ENCODE peak calls at places on chromosomes 13 and 19, in nine cellular contexts. N is SJCRH30, Y is MM.1S, P is endodermal cell, J is right cardiac atrium, H is aorta, S is right atrium auricular region, Q is ovary, B is spleen. Z is an unnamed sample. For H3K4me1, the result is how much of the 10 kb centered on the place peaks cover.

GRCh38 chr19:17129377-17129776 is 53.8 kb downstream of the MYO9B start:
- DNase-seq in N (no peak), Y (no peak), P (no peak), J (no peak), H (no peak), S (no peak), Q (no peak), B (no peak), Z (no peak)

GRCh38 chr19:50874185-50874584 is 946 bp downstream of the KLK2 start:
- DNase-seq in N (no peak), Y (no peak), P (no peak), J (no peak), H (no peak), S (no peak), Q (no peak), B (no peak), Z (no peak)

GRCh38 chr13:106318941-106319411 is 216.5 kb downstream of the EFNB2 start:
- DNase-seq in N (no peak), Y (no peak), P (peak), J (no peak), H (no peak), S (no peak), Q (no peak), B (no peak), Z (peak)

GRCh38 chr19:13169769-13170168 is 19.6 kb downstream of the IER2 start:
- DNase-seq in N (peak), Y (no peak), P (no peak), J (peak), H (no peak), S (no peak), Q (no peak), B (no peak), Z (peak)

GRCh38 chr19:8575467-8575997 is 1.7 kb downstream of the MYO1F start:
- DNase-seq in N (no peak), Y (peak), P (peak), J (no peak), H (no peak), S (no peak), Q (no peak), B (no peak), Z (no peak)

GRCh38 chr13:71759506-71760225 is 107.3 kb downstream of the DACH1 start:
- DNase-seq in N (no peak), Y (no peak), P (peak), J (no peak), H (no peak), S (no peak), Q (no peak), B (no peak), Z (no peak)

GRCh38 chr13:36718686-36719085 is 44.9 kb downstream of the SERTM1 start:
- DNase-seq in N (no peak), Y (no peak), P (no peak), J (no peak), H (no peak), S (no peak), Q (no peak), B (no peak), Z (no peak)

GRCh38 chr13:41075034-41075433 is 13.7 kb downstream of the WBP4 start:
- DNase-seq in N (peak), Y (peak), P (no peak), J (no peak), H (no peak), S (no peak), Q (no peak), B (no peak), Z (no peak)

GRCh38 chr13:27797228-27797624 is 4.9 kb downstream of the GSX1 start:
- DNase-seq in N (no peak), Y (no peak), P (peak), J (no peak), H (no peak), S (no peak), Q (no peak), B (no peak), Z (no peak)

DNA sequence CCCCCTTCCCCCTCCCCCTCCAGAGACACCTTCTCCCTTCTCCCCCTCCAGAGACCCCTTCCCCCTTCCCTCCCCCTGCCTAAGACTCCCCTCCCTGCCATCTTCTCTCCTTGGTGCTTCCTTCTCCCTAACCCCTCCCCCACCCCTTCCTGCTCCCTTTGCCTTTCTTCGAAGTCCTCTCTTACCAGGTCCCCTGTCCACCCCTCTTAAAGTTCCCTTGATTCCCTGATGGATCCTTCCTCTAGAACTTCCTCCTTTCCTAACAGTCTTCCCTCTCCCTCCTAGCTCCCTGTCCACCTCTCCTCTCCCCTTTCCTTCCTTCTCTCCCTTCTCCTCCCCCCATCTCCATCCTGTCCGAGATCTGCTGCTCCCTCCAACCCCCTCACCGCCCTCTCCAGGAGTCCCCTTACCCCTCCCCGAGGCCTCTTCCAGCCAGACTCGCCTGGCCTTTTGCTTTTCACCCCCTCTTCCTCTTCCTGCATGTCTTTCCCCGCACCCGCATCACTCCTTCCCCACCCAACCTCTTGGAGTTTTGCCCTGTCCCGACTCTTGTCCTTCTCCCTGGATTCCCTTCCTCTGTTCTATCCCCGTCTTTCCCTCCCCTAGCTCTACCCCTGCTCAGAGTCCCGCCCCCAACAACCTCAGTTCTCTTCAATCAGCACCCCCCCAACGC is 3.1 kb downstream of the TNFSF9 start:
- DNase-seq in N (no peak), Y (no peak), P (peak), J (no peak), H (peak), S (no peak), Q (no peak), B (no peak), Z (no peak)
- H3K4me1 ChIP-seq in N (under half), Y (under half), P (under half), J (under half), H (under half), S (under half), Q (under half), B (under half), Z (under half)

DNA sequence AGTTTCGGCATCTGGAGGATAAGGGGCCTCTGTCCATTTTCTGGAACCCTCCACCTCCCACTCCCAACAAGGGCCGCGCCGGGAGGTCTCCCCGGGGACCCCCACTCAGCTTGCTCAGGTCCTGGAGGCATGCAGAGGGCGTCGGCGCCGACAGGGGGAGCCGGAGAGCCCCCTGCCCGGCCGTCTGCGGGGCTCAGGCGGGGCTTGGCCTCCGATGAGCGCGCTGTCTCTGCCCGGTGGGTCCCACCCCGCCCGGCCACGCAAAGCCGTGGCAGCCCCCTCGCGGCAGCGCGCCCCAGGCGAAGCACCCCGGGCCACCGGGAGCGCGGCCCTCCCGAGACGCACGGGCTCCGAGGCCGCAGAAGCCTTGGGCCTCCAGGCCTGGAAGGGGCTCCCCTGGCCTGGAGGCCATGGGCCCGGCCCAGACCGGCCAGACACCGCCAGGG is 149.7 kb upstream of the ZNF536 start:
- DNase-seq in N (no peak), Y (no peak), P (peak), J (no peak), H (no peak), S (no peak), Q (no peak), B (no peak), Z (no peak)
- H3K4me1 ChIP-seq in N (under half), Y (under half), P (under half), J (under half), H (under half), S (under half), Q (under half), B (under half), Z (under half)

GRCh38 chr13:33258437-33259193 is 26.9 kb downstream of the STARD13 start:
- DNase-seq in N (no peak), Y (no peak), P (no peak), J (no peak), H (no peak), S (no peak), Q (no peak), B (no peak), Z (no peak)
- H3K4me1 ChIP-seq in N (under half), Y (under half), P (under half), J (under half), H (under half), S (under half), Q (under half), B (under half), Z (under half)

GRCh38 chr19:45170146-45171106 is 7.6 kb downstream of the TRAPPC6A start:
- DNase-seq in N (no peak), Y (no peak), P (no peak), J (peak), H (no peak), S (no peak), Q (no peak), B (no peak), Z (no peak)

GRCh38 chr19:45173816-45174215 is 4.2 kb downstream of the TRAPPC6A start:
- DNase-seq in N (peak), Y (no peak), P (no peak), J (no peak), H (no peak), S (no peak), Q (no peak), B (no peak), Z (no peak)

GRCh38 chr19:45172611-45173208 is 5.3 kb downstream of the TRAPPC6A start:
- DNase-seq in N (no peak), Y (no peak), P (no peak), J (peak), H (no peak), S (no peak), Q (no peak), B (no peak), Z (peak)

GRCh38 chr19:45171211-45171623 is 6.8 kb downstream of the TRAPPC6A start:
- DNase-seq in N (no peak), Y (no peak), P (peak), J (peak), H (no peak), S (no peak), Q (no peak), B (no peak), Z (no peak)

DNA sequence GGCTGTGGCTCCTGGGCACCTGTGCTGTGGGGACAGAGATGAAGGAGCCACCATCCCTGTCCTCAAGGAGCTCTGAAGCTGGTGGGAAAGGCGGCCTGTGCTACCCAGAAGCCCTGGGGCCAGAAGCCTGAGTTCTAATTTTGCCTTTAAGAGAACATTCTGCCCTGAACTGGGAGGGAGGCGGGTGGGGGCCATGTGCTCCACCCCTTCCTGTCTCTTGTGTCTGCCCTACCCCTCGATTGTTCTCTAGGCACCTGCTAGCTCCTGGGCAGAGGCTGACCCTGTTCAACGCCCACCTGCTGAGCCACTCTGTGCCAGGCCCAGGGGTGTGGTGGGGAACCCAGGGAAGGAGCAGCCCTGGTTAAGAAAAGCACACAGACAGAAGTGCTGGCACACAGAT is 5.9 kb downstream of the TRAPPC6A start:
- DNase-seq in N (no peak), Y (no peak), P (no peak), J (peak), H (no peak), S (no peak), Q (no peak), B (no peak), Z (no peak)
- H3K4me1 ChIP-seq in N (under half), Y (under half), P (under half), J (under half), H (under half), S (under half), Q (under half), B (half or more), Z (under half)

DNA sequence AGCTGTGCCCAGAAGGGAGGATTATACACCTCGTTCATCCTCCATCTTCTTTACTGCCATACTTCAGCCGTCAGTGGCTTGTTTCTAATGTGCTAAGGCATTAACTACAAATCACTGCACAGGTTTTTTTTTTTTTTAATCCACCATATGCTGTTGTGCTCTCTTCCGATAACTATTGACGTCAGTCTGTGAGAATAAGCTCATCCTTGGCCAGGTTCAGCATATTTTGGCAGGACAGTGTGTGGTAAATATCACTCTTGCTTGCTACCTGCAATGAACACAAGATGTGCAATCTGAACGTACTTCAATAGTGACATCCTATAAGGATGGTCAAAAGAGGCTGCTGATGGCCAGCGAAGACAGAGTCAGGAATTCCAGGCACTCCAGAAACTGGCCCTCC is 2030.7 kb upstream of the PCDH20 start:
- DNase-seq in N (no peak), Y (no peak), P (no peak), J (no peak), H (no peak), S (no peak), Q (no peak), B (no peak), Z (no peak)
- H3K4me1 ChIP-seq in N (under half), Y (under half), P (under half), J (under half), H (under half), S (under half), Q (under half), B (under half), Z (under half)

GRCh38 chr19:4980087-4980486 is 11.2 kb downstream of the KDM4B start:
- DNase-seq in N (no peak), Y (no peak), P (no peak), J (no peak), H (no peak), S (no peak), Q (no peak), B (no peak), Z (no peak)
- H3K4me1 ChIP-seq in N (under half), Y (under half), P (under half), J (under half), H (under half), S (under half), Q (under half), B (half or more), Z (under half)

GRCh38 chr19:10189631-10190425 is 4.9 kb downstream of the DNMT1 start:
- DNase-seq in N (no peak), Y (no peak), P (no peak), J (no peak), H (no peak), S (no peak), Q (no peak), B (no peak), Z (no peak)
- H3K4me1 ChIP-seq in N (under half), Y (under half), P (under half), J (under half), H (under half), S (under half), Q (under half), B (under half), Z (under half)